ENCODE peak calls at places on chromosomes 12 and 14, in four cellular contexts. V, D, W and N are unnamed samples. For H3K4me1, the result is how much of the 10 kb centered on the place peaks cover.

GRCh38 chr12:69084816-69085215 is 151.8 kb upstream of the CPM start:
- DNase-seq in V (no peak), D (no peak), W (no peak), N (no peak)

GRCh38 chr12:82279597-82279996 is 78.6 kb downstream of the CCDC59 start:
- DNase-seq in V (no peak), D (no peak), W (no peak), N (no peak)

GRCh38 chr12:40286583-40286982 is 61.8 kb downstream of the LRRK2 start:
- DNase-seq in V (no peak), D (no peak), W (no peak), N (no peak)

GRCh38 chr12:127548123-127548553 is 718.8 kb upstream of the TMEM132C start:
- DNase-seq in V (no peak), D (no peak), W (no peak), N (peak)

GRCh38 chr14:76810953-76811400 is 1.7 kb downstream of the ANGEL1 start:
- DNase-seq in V (peak), D (peak), W (peak), N (peak)

GRCh38 chr14:34214961-34215360 is 247.1 kb downstream of the SPTSSA start:
- DNase-seq in V (no peak), D (no peak), W (no peak), N (peak)

GRCh38 chr14:101354726-101355125 is 206.6 kb upstream of the DIO3 start:
- DNase-seq in V (no peak), D (no peak), W (no peak), N (peak)

GRCh38 chr14:75469606-75470237 is 41.9 kb downstream of the JDP2 start:
- DNase-seq in V (no peak), D (no peak), W (no peak), N (no peak)

GRCh38 chr12:3202734-3203446 is 125.7 kb downstream of the TSPAN9 start:
- DNase-seq in V (peak), D (no peak), W (peak), N (no peak)

GRCh38 chr12:27624586-27624985 is 71.7 kb upstream of the REP15 start:
- DNase-seq in V (no peak), D (no peak), W (no peak), N (no peak)

GRCh38 chr14:73231874-73232851 is 5.1 kb upstream of the PAPLN start:
- DNase-seq in V (peak), D (no peak), W (peak), N (no peak)

GRCh38 chr12:54988402-54989054 is 4.0 kb upstream of the TESPA1 start:
- DNase-seq in V (no peak), D (no peak), W (peak), N (peak)

GRCh38 chr12:5745251-5745888 is 199.7 kb downstream of the ANO2 start:
- DNase-seq in V (peak), D (peak), W (peak), N (peak)

GRCh38 chr12:57545809-57546437 is 1.1 kb downstream of the DCTN2 start:
- DNase-seq in V (no peak), D (no peak), W (no peak), N (no peak)

GRCh38 chr12:69733638-69734037 is 5.0 kb upstream of the RAB3IP start:
- DNase-seq in V (no peak), D (no peak), W (no peak), N (no peak)

GRCh38 chr14:29442720-29443119 is 484.9 kb downstream of the PRKD1 start:
- DNase-seq in V (no peak), D (no peak), W (peak), N (peak)

GRCh38 chr12:21552983-21553673 is 27.0 kb downstream of the SPX start:
- DNase-seq in V (no peak), D (no peak), W (no peak), N (no peak)

GRCh38 chr12:90974286-90974685 is 19.3 kb upstream of the CCER1 start:
- DNase-seq in V (no peak), D (no peak), W (no peak), N (no peak)

GRCh38 chr14:35818346-35819115 is 7.6 kb upstream of the BRMS1L start:
- DNase-seq in V (peak), D (no peak), W (peak), N (peak)

GRCh38 chr12:116996648-116997047 is 85.9 kb downstream of the FBXW8 start:
- DNase-seq in V (no peak), D (no peak), W (no peak), N (no peak)

GRCh38 chr12:117188961-117189724 is 1.1 kb downstream of the FBXO21 start:
- DNase-seq in V (peak), D (no peak), W (peak), N (peak)

GRCh38 chr12:120495189-120495722 is 657 bp upstream of the DYNLL1 start:
- DNase-seq in V (peak), D (no peak), W (no peak), N (no peak)

GRCh38 chr12:120495723-120496352 is at the start of gene DYNLL1:
- DNase-seq in V (peak), D (peak), W (peak), N (peak)

GRCh38 chr12:120497524-120498150 is 1.7 kb downstream of the DYNLL1 start:
- DNase-seq in V (no peak), D (no peak), W (no peak), N (peak)

GRCh38 chr12:120498870-120499515 is 3.1 kb downstream of the DYNLL1 start:
- DNase-seq in V (no peak), D (no peak), W (no peak), N (no peak)

DNA sequence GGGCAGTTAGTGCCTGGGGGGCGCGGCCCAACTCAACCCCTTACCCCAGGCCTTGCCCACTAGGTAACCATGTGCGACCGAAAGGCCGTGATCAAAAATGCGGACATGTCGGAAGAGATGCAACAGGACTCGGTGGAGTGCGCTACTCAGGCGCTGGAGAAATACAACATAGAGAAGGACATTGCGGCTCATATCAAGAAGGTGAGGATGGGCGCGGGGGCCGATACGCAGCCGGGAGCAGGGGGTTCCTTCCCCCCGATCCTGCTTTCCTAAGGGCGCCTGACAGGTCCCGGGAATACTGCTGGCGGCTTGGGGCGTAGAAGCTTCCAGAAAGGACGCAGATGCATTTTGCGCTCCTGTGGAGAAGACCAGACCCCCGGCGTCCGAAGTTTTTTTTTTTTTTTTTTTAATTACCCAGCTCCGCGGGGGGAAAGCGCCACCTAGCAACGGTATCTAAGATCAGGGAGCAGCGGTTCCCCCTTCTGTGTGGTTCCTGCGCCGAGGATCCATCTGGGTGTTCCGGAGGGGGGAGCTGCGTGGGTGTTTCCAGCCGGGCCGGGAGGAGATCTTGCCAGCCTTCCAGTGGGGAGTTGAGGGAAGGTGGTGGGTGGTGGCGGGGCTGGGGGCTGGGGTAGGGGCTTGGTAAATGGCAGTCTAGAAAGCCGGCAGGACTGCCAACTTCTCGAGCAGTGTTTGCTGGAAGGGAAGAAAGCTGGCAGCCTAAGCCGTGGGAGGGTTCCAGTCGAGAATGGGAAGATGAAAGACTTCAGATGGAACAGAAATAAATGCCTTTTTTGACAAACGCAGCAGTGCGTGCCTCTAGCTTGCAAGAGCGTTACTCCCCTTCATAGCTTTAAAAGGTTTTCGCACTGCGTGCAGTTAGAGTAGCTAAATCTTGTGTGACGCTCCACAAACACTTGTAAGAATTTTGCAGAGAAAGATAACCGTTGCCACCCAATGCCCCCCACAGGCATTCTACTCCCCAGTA is 734 bp downstream of the DYNLL1 start:
- DNase-seq in V (peak), D (no peak), W (peak), N (peak)
- TF ChIP-seq CTCF in V (peak), D (peak), W (no peak), N (no peak)

DNA sequence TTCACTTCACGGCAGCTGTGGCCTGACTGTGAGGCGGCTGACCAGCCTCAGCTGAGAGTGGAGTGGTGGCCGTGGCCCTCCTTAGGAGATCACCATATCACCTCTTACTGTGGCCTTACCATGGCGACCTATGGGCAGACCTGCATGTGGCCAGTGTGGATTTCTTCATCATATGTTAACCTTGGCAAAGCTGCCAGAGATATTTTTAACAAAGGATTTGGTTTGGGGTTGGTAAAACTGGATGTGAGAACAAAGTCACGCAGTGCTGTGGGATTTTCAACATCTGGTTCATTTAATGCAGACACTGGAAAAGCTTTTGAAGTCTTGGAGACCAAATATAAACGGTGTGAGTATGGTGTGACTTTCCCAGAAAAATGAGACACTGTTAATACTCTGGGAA is 46.9 kb downstream of the KLRG1 start:
- DNase-seq in V (no peak), D (no peak), W (no peak), N (no peak)
- H3K4me1 ChIP-seq in V (under half), D (under half), W (under half), N (under half)

GRCh38 chr12:124864326-124864752 is 675 bp upstream of the SCARB1 start:
- DNase-seq in V (no peak), D (no peak), W (no peak), N (no peak)
- H3K9ac ChIP-seq in V (no peak), D (peak), W (no peak), N (peak)

GRCh38 chr12:107328442-107329133 is 235.2 kb upstream of the CRY1 start:
- DNase-seq in V (peak), D (no peak), W (peak), N (no peak)

GRCh38 chr12:107329569-107330324 is 236.4 kb upstream of the CRY1 start:
- DNase-seq in V (no peak), D (no peak), W (no peak), N (no peak)

GRCh38 chr12:107326237-107326636 is 232.9 kb upstream of the CRY1 start:
- DNase-seq in V (no peak), D (no peak), W (no peak), N (no peak)

GRCh38 chr12:107325075-107325474 is 231.7 kb upstream of the CRY1 start:
- DNase-seq in V (no peak), D (no peak), W (no peak), N (no peak)

GRCh38 chr12:107327783-107328182 is 234.4 kb upstream of the CRY1 start:
- DNase-seq in V (no peak), D (no peak), W (no peak), N (no peak)
- TF ChIP-seq CTCF in V (no peak), D (no peak), W (no peak), N (no peak)

DNA sequence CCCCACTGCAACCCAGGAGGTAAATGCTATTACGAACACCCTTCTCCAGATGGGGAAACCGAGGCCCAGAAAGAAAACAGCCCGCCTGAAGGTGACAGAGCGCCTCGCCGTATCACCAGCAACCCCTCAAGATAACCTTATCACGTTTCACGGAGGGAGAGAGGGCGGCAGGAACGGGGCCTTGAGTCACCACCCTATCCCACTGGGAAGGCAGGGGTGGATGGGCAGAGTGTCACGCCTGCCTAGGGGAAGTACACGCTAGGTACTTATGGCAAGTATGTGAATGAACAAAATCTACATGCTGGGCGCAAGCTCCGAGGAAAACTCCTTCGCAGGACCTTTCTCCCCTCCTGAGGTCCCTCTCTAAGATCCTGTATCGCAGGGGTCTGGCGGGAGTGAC is 17.8 kb downstream of the NCOR2 start:
- DNase-seq in V (no peak), D (no peak), W (no peak), N (peak)
- H3K4me1 ChIP-seq in V (under half), D (half or more), W (under half), N (under half)

DNA sequence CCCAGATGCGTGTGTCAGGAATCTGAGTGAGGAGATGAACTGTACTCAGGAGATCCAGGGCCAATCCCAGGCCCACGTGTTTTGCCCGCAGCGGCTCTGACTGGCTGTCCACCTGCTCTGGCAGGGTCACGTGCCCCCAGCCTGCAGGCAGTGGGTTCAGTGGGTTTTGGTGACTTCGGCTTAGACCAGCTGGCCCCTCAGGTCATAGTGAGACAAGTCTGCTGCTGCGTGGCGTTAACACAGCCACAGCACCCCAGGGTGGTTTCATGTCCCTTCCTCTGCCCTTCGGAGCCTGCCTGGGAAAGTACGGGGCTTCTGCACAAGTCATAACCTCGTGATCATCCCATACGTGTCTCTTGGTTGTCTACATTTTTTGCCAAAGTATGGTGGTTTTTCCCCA is 2.6 kb downstream of the FBRSL1 start:
- DNase-seq in V (no peak), D (no peak), W (no peak), N (no peak)
- H3K9ac ChIP-seq in V (no peak), D (no peak), W (no peak), N (no peak)

DNA sequence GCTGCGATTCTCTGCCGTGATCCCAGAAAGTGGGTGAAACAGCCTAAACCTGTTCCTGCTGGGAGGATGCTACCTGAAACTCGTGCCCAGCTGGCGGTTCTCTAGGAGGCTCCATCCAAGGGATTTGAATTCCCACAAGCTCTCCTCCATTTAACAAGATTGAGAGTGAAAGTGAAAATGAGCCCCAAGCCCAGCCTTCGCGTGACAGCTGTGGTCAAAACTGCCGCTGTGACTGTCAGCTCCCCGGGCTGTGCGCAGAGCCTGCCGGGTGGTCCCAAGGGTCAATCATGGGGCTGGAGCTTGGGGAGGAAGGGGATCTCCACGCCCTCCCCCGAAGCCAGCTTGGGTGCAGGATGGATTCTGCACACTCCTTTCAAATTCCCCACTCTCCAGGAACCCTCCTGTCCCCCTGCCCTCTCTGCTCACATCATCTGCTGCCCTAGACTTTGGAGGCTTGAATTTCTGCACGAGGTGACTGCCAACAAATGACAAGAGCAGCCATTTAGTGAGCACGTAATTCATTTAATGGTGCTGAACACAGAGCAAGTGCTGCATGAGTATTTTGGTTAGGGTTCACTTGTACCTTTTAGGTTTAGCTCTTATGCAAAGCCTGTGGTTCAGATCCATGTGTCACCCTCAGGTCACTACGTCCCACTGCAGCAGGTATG is 5.3 kb downstream of the ASB2 start:
- DNase-seq in V (no peak), D (no peak), W (no peak), N (no peak)
- TF ChIP-seq CTCF in V (no peak), D (no peak), W (no peak), N (no peak)

GRCh38 chr12:6787309-6787708 is 2.0 kb upstream of the CD4 start:
- DNase-seq in V (no peak), D (no peak), W (no peak), N (no peak)
- H3K4me1 ChIP-seq in V (under half), D (under half), W (under half), N (under half)

GRCh38 chr12:42426733-42427132 is 100.8 kb downstream of the PPHLN1 start:
- DNase-seq in V (peak), D (peak), W (peak), N (peak)
- H3K9ac ChIP-seq in V (no peak), D (peak), W (peak), N (no peak)

DNA sequence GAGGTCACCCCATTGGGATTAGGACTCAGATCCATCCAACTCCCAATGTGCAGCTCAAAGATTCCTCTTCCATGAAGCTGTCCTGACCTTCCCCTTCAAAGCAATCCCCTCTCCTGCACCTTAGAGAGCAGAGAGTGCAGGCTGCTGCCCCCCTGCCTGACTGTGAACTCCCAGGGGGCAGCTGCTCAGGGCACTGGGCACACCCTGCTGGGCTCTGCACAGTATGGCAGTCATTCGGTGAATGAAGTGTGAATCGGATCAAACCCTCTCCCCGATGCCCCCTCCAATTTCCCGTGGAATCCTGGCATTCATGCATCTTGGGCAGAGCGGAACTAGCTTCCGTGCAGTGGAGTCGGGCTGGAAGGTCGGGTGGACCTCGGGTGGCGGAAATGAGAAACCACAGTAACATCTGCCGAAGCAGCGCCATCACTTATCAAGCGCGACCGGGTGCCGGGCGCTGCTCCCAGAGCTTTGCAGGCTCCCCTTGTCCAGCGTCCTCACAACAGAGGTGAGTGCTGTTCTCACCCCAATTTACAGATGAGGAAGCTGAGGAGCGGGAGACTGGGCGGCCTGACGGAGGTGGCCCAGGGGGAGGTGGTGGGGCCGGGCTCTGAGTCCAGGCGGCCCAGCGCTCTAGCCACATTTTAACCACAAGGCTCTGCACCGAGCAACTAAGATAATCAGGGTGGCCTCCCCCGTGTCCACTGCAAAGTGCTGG is 14.7 kb downstream of the GALNT9 start:
- DNase-seq in V (no peak), D (no peak), W (no peak), N (no peak)
- TF ChIP-seq CTCF in V (no peak), D (no peak), W (no peak), N (no peak)